ENCODE peak calls at places on chromosomes 4 and X, in six cellular contexts. D is Karpas-422; J is CD8-positive, alpha-beta T cell; V is iPS DF 6.9; Z is psoas muscle; W is CD8-positive, alpha-beta memory T cell. L is an unnamed sample.

GRCh38 chrX:24341795-24342194 is 18.6 kb upstream of the SUPT20HL1 start:
- DNase-seq in D (no peak), Z (no peak), V (no peak), J (no peak), W (no peak), L (no peak)

GRCh38 chr4:176540814-176541213 is 221.0 kb downstream of the SPCS3 start:
- DNase-seq in V (no peak), J (no peak), W (no peak), D (no peak), Z (no peak), L (no peak)

GRCh38 chrX:40176256-40176978 is 78.7 kb upstream of the BCOR start:
- DNase-seq in J (peak), D (peak), Z (peak), W (peak), V (no peak), L (peak)

GRCh38 chrX:16785247-16786138 is 773 bp upstream of the TXLNG start:
- DNase-seq in V (no peak), W (no peak), Z (peak), J (no peak), D (peak), L (peak)

GRCh38 chrX:134679226-134679625 is 21.0 kb upstream of the PLAC1 start:
- DNase-seq in Z (no peak), W (no peak), D (no peak), V (no peak), J (no peak), L (no peak)

GRCh38 chr4:17574206-17574605 is 2.8 kb upstream of the LAP3 start:
- DNase-seq in D (no peak), Z (no peak), W (no peak), J (no peak), V (no peak), L (no peak)

GRCh38 chrX:38192007-38192625 is 28.6 kb downstream of the SRPX start:
- DNase-seq in W (no peak), V (no peak), Z (no peak), D (peak), J (no peak), L (no peak)

GRCh38 chr4:1023895-1024740 is 12.7 kb downstream of the FGFRL1 start:
- DNase-seq in D (no peak), V (no peak), Z (no peak), W (no peak), J (no peak), L (no peak)

GRCh38 chrX:148928803-148929202 is 428.4 kb downstream of the AFF2 start:
- DNase-seq in D (no peak), Z (no peak), J (no peak), W (no peak), V (no peak), L (no peak)

GRCh38 chrX:107542500-107542899 is 85.8 kb upstream of the PRPS1 start:
- DNase-seq in Z (no peak), V (no peak), J (no peak), W (no peak), D (peak), L (no peak)

GRCh38 chrX:120664081-120664480 is 34.2 kb upstream of the C1GALT1C1 start:
- DNase-seq in W (no peak), V (no peak), Z (no peak), J (no peak), D (peak), L (no peak)

GRCh38 chr4:37656649-37657048 is 29.5 kb downstream of the RELL1 start:
- DNase-seq in D (no peak), J (no peak), W (no peak), V (no peak), Z (no peak), L (no peak)

GRCh38 chr4:101158507-101158906 is 188.8 kb downstream of the PPP3CA start:
- DNase-seq in D (no peak), Z (no peak), J (no peak), V (no peak), W (no peak), L (no peak)

GRCh38 chr4:89509708-89510269 is 202.2 kb upstream of the GPRIN3 start:
- DNase-seq in J (no peak), D (no peak), V (no peak), W (no peak), Z (no peak), L (peak)

GRCh38 chrX:107826286-107827136 is 845 bp downstream of the MID2 start:
- DNase-seq in V (no peak), J (peak), D (peak), W (peak), Z (peak), L (no peak)

GRCh38 chrX:76153221-76153620 is 19.6 kb upstream of the PBDC1 start:
- DNase-seq in W (no peak), V (no peak), Z (no peak), J (no peak), D (no peak), L (no peak)

GRCh38 chr4:98687876-98688275 is 29.5 kb upstream of the TSPAN5 start:
- DNase-seq in Z (no peak), D (no peak), V (no peak), J (no peak), W (no peak), L (no peak)

GRCh38 chrX:153944140-153944799 is at the start of gene RENBP:
- DNase-seq in J (no peak), Z (no peak), D (no peak), W (peak), V (no peak), L (no peak)

GRCh38 chr4:67204441-67204840 is 340.9 kb downstream of the CENPC start:
- DNase-seq in D (no peak), Z (no peak), V (no peak), J (no peak), W (no peak), L (no peak)

GRCh38 chr4:180059216-180059881 is 2183.9 kb upstream of the TENM3 start:
- DNase-seq in D (no peak), W (no peak), Z (peak), J (no peak), V (no peak), L (no peak)

GRCh38 chr4:63619771-63620170 is 789.5 kb downstream of the TECRL start:
- DNase-seq in W (no peak), Z (no peak), D (no peak), J (no peak), V (no peak), L (no peak)

GRCh38 chr4:25448379-25449109 is 71.5 kb downstream of the ANAPC4 start:
- DNase-seq in J (no peak), D (no peak), W (no peak), Z (no peak), V (no peak), L (no peak)

GRCh38 chr4:107213880-107214279 is 177.8 kb upstream of the DKK2 start:
- DNase-seq in Z (no peak), D (no peak), V (no peak), W (no peak), J (no peak), L (no peak)

GRCh38 chrX:77668391-77669237 is 117.4 kb downstream of the ATRX start:
- DNase-seq in D (no peak), V (no peak), Z (no peak), J (no peak), W (no peak), L (no peak)

GRCh38 chr4:17436750-17437090 is 75.2 kb downstream of the QDPR start:
- DNase-seq in W (no peak), Z (no peak), V (no peak), D (no peak), J (no peak), L (no peak)

GRCh38 chrX:151973262-151973661 is 1.2 kb downstream of the GABRE start:
- DNase-seq in W (no peak), Z (no peak), V (no peak), D (no peak), J (no peak), L (no peak)

GRCh38 chr4:106565727-106566126 is 197.1 kb upstream of the GIMD1 start:
- DNase-seq in W (no peak), Z (no peak), J (no peak), D (no peak), V (no peak), L (no peak)

GRCh38 chrX:95703696-95704095 is 980.9 kb upstream of the DIAPH2 start:
- DNase-seq in W (no peak), D (no peak), J (no peak), Z (no peak), V (no peak), L (no peak)

GRCh38 chr4:123652501-123652900 is 255.9 kb downstream of the SPRY1 start:
- DNase-seq in J (no peak), W (no peak), Z (no peak), V (no peak), D (no peak), L (no peak)

GRCh38 chr4:123651127-123651526 is 254.5 kb downstream of the SPRY1 start:
- DNase-seq in D (no peak), V (no peak), J (no peak), W (no peak), Z (no peak), L (no peak)

GRCh38 chr4:123651536-123652175 is 255.1 kb downstream of the SPRY1 start:
- DNase-seq in J (no peak), V (no peak), W (no peak), D (no peak), Z (no peak), L (no peak)

GRCh38 chr4:123649644-123650356 is 253.2 kb downstream of the SPRY1 start:
- DNase-seq in V (no peak), D (no peak), J (no peak), Z (peak), W (no peak), L (no peak)

DNA sequence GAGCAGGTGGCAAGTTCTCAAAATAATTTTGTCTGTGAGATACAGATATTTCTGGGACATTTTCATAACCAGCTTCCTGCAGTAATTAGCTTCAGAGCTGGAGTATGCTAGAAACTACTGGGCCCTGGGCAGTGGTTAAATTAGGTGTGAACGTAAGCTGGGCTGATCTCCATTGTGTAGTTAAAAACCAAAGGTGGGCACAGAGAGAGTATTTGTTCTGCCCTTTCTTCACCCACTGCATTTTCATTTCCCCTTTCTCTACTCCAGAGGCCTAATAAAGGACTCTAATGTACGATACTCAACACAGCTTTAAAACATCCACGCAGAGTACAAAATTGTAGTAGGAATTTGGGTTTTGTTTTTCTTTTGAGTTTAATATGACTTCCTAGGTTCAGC is 252.7 kb downstream of the SPRY1 start:
- DNase-seq in J (no peak), D (no peak), Z (no peak), W (no peak), V (no peak), L (no peak)
- H3K4me3 ChIP-seq in J (no peak), D (no peak), Z (peak), W (no peak), V (no peak), L (no peak)

GRCh38 chr4:133152330-133152791 is 3.3 kb downstream of the PCDH10 start:
- DNase-seq in J (no peak), Z (no peak), W (no peak), V (no peak), D (no peak), L (no peak)
- H3K4me3 ChIP-seq in J (no peak), Z (peak), W (no peak), V (peak), D (no peak), L (no peak)

DNA sequence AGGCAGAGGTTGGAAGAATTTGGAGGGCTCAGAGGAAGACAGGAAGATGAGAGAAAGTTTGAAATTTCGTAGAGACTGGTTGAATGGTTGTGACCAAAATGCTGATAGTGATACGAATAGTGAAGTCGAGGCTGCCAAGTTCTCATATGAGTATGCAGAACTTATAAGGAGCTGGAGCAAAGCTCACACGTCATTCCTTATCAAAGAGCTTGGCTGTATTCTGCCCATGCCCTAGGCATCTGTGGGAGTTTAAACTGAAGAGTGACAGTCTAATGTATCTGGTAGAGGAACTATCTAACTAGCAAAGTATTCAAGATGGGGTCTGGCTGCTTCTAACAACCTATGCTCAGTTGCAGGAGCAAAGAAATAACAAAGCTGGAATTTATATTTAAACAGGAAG is 102.1 kb downstream of the PCDH18 start:
- DNase-seq in J (no peak), Z (no peak), D (no peak), V (no peak), W (no peak), L (no peak)
- H3K4me3 ChIP-seq in J (no peak), Z (no peak), D (no peak), V (no peak), W (no peak), L (no peak)

GRCh38 chr4:94536649-94537464 is 85.1 kb downstream of the PDLIM5 start:
- DNase-seq in J (no peak), D (no peak), W (no peak), V (no peak), Z (no peak), L (no peak)

GRCh38 chr4:94536049-94536448 is 84.3 kb downstream of the PDLIM5 start:
- DNase-seq in W (no peak), J (no peak), V (no peak), Z (no peak), D (no peak), L (no peak)

GRCh38 chr4:94533405-94534223 is 81.9 kb downstream of the PDLIM5 start:
- DNase-seq in W (no peak), J (no peak), Z (no peak), D (peak), V (no peak), L (no peak)

GRCh38 chr4:94532016-94532789 is 80.5 kb downstream of the PDLIM5 start:
- DNase-seq in W (no peak), D (no peak), V (no peak), J (no peak), Z (peak), L (no peak)

DNA sequence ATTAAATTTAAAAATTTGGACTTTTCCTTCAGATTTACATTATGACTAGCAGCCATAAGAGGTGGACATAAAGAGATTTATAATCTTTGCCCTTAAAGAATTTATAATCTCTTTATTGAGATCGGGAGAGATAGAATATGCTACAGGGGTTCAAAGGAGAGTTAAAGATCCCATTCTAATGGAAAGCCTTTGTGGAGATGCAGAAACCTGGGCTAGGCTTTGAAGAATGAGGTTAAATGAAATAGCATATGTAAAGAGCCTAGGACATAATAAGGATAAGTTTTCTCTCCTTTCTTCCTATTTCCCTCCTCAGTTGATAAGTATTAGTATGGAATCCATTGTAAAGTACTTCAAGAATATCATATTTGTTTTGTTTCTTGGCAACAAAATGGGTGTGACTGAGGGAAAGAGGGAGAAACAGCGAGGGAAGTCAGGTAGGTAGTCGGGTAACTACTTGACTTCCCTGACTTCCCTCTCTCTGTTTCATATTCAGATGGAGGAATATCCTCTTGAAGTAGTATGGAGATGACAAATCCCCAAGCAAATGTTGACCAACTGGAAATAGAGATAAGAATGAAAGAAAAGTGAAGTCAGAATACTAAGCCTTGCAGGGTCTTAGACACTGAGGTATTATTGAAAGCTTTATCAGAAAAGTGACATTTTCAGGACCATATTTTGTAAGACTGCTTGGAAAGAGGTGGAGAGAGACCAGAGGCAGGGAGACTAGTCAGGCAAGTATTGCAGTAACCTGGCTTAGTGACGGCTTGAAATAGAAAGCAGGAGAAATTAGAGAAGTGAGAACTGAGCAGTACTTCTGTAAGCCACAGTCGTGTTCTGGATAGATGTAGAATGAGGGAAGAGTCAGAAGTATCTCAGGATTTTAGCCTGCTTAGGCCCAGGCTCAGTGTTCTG is 82.9 kb downstream of the PDLIM5 start:
- DNase-seq in V (no peak), W (no peak), Z (no peak), D (peak), J (no peak), L (no peak)
- H3K4me3 ChIP-seq in V (no peak), W (no peak), Z (peak), D (peak), J (no peak), L (no peak)

DNA sequence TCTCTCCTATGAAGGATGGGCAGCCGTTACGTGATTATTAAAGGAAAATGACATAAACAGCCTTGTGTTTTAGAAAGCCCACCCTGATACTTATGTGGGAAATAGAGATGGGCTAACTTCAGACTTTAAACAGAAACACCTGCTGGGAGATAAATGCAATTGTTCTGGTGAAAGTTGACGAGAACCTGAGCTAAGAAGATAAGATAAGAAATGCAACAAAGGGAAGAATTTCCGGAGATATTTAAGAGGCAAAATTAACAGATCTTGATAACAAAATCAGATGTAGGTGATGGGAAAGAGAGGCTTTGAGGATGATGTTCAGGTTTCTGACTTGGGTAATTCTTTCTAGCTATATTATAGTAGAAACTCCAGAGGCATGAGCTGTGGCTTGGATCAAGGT is 102.7 kb upstream of the SLC7A11 start:
- DNase-seq in D (no peak), Z (no peak), J (no peak), W (no peak), V (no peak), L (peak)
- H3K4me3 ChIP-seq in D (no peak), Z (no peak), J (no peak), W (no peak), V (no peak), L (no peak)

GRCh38 chrX:69366183-69366582 is 137.9 kb upstream of the NALF2 start:
- DNase-seq in J (no peak), D (no peak), V (no peak), W (no peak), Z (no peak), L (no peak)
- H3K4me3 ChIP-seq in J (no peak), D (no peak), V (no peak), W (no peak), Z (no peak), L (no peak)

DNA sequence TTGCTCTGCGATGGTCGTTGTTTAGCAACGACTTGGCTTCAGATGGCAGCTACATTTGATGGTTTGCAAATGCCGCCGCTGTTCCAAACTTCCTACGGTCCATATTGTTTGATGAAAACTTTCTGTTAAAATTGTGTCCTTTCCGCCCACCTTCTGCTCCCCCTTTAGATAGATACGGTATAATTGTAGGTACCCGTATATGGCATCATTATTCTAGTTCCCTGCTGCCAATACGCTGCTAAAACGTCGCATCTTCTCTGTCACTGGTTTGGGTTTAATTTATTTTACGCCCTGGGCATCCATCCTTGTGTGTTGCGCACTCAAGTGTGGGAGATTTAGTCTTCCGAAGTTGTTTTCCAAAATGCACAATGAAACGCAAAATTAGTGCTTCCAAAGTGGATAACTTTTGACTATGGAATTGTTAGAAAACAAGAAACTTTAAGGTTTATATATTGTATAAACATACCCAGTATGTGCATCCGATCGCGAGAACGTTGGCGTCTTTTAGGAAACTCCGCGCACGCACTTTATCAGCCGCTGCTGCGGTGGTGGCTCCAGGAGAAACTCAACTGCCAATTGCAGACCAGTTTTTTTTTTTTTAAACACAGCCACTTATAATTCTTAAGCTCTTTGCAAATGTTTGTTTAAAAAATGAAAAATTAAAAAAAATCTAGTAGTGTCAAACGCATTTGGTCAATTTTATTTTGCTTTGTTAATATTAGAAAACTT is 1.7 kb downstream of the ATOH1 start:
- DNase-seq in D (no peak), V (no peak), Z (no peak), W (no peak), J (no peak), L (no peak)
- H3K4me3 ChIP-seq in D (no peak), V (peak), Z (peak), W (no peak), J (no peak), L (no peak)

GRCh38 chr4:76458297-76458696 is 23.3 kb downstream of the SHROOM3 start:
- DNase-seq in W (no peak), V (no peak), D (no peak), Z (no peak), J (no peak), L (no peak)

GRCh38 chr4:76463568-76463967 is 28.5 kb downstream of the SHROOM3 start:
- DNase-seq in Z (no peak), W (no peak), D (no peak), J (no peak), V (no peak), L (no peak)

GRCh38 chr4:76457885-76458284 is 22.9 kb downstream of the SHROOM3 start:
- DNase-seq in W (no peak), Z (no peak), D (no peak), V (no peak), J (no peak), L (no peak)

GRCh38 chr4:76458829-76459228 is 23.8 kb downstream of the SHROOM3 start:
- DNase-seq in V (no peak), D (no peak), J (no peak), W (no peak), Z (no peak), L (no peak)

DNA sequence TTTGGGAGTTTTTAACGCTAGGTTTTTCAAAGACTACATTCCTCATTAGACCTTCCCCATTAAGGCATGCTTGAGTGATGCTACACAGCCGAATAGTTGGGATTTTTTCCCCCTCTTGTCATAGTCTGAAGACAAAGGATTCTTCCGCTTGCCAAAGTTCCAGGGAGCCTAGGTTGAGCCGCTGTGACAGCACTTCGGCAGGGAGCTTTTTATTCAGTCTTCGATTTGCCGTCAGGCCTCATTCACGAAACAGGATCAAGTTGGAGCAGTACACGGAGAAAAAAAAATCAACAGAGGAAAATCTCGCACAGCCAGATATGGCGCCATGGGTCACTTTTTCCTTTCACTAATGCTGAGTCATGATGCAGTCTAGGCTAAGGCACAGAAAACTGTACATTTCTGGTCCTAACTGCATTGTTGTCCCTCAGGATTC is 24.3 kb downstream of the SHROOM3 start:
- DNase-seq in Z (no peak), D (no peak), V (peak), W (no peak), J (no peak), L (no peak)
- H3K4me3 ChIP-seq in Z (no peak), D (no peak), V (no peak), W (no peak), J (no peak), L (no peak)